ENCODE peak calls at places on chromosomes 12 and 14, in five cellular contexts. N, U, A, B and S are unnamed samples.
A peak's percentile ranks its signal among the peaks of the same experiment; 100 is the strongest.

GRCh38 chr12:78060186-78060585 is 229.5 kb downstream of the NAV3 start:
- DNase-seq in A (no peak), U (no peak), N (no peak), B (peak; percentile 45), S (no peak)

GRCh38 chr12:5242440-5242839 is 189.5 kb upstream of the NTF3 start:
- DNase-seq in U (no peak), N (no peak), B (no peak), A (no peak), S (no peak)

GRCh38 chr14:71399057-71399487 is 491.8 kb downstream of the PCNX1 start:
- DNase-seq in N (peak; percentile 83), A (no peak), B (no peak), U (no peak), S (no peak)

GRCh38 chr12:80607361-80608135 is 99.9 kb upstream of the MYF6 start:
- DNase-seq in A (no peak), N (no peak), B (no peak), U (no peak), S (no peak)

GRCh38 chr12:109680521-109681030 is 33.0 kb upstream of the FAM222A start:
- DNase-seq in U (no peak), N (no peak), A (no peak), B (no peak), S (peak; percentile 4)

GRCh38 chr14:61379639-61380184 is 58.3 kb downstream of the PRKCH start:
- DNase-seq in U (no peak), A (no peak), B (no peak), N (no peak), S (no peak)

GRCh38 chr12:132606927-132607326 is 3.5 kb downstream of the LRCOL1 start:
- DNase-seq in A (no peak), B (no peak), U (no peak), N (no peak), S (no peak)

GRCh38 chr14:80549141-80549540 is 337.8 kb upstream of the DIO2 start:
- DNase-seq in A (no peak), U (no peak), B (no peak), N (no peak), S (no peak)

GRCh38 chr12:29451886-29452285 is 45.6 kb downstream of the OVCH1 start:
- DNase-seq in B (no peak), A (no peak), U (no peak), N (no peak), S (no peak)

GRCh38 chr12:11014234-11014633 is 8.2 kb downstream of the TAS2R19 start:
- DNase-seq in U (no peak), N (no peak), A (no peak), B (peak; percentile 30), S (no peak)

GRCh38 chr12:5123921-5124320 is 80.2 kb downstream of the KCNA5 start:
- DNase-seq in A (no peak), U (no peak), N (no peak), B (peak; percentile 54), S (no peak)

GRCh38 chr14:29822430-29822709 is 105.3 kb downstream of the PRKD1 start:
- DNase-seq in U (no peak), A (no peak), N (no peak), B (no peak), S (no peak)

GRCh38 chr14:104531421-104532190 is 48.0 kb upstream of the C14orf180 start:
- DNase-seq in N (no peak), U (no peak), B (no peak), A (no peak), S (peak; percentile 15)

GRCh38 chr14:104318558-104319488 is 180.4 kb downstream of the KIF26A start:
- DNase-seq in A (no peak), U (peak; percentile 63), N (no peak), B (no peak), S (no peak)

GRCh38 chr14:88189840-88190191 is 133.3 kb downstream of the KCNK10 start:
- DNase-seq in B (no peak), N (no peak), U (no peak), A (no peak), S (no peak)

GRCh38 chr14:72781476-72782181 is 112.3 kb downstream of the DPF3 start:
- DNase-seq in B (peak; percentile 65), U (no peak), A (no peak), N (no peak), S (no peak)

GRCh38 chr12:87311206-87311605 is 718.0 kb downstream of the C12orf50 start:
- DNase-seq in N (no peak), A (no peak), U (no peak), B (no peak), S (no peak)

GRCh38 chr14:66104486-66104885 is 381.7 kb upstream of the CCDC196 start:
- DNase-seq in B (no peak), N (no peak), U (no peak), A (no peak), S (no peak)

GRCh38 chr14:54048311-54048710 is 91.7 kb upstream of the BMP4 start:
- DNase-seq in B (no peak), A (no peak), U (no peak), N (no peak), S (no peak)

GRCh38 chr12:108479364-108480070 is 35.6 kb upstream of the FICD start:
- DNase-seq in A (no peak), N (no peak), B (no peak), U (no peak), S (no peak)

GRCh38 chr12:104180389-104180788 is 35.2 kb upstream of the TXNRD1 start:
- DNase-seq in A (no peak), N (no peak), U (no peak), B (no peak), S (no peak)

GRCh38 chr14:71117839-71118743 is 210.8 kb downstream of the PCNX1 start:
- DNase-seq in A (no peak), N (no peak), B (peak; percentile 87), U (no peak), S (no peak)

GRCh38 chr12:34210183-34210582 is 187.9 kb downstream of the ALG10 start:
- DNase-seq in N (no peak), A (no peak), U (no peak), B (no peak), S (no peak)

GRCh38 chr12:107236824-107237467 is 143.6 kb upstream of the CRY1 start:
- DNase-seq in B (no peak), A (no peak), U (no peak), N (no peak), S (no peak)

GRCh38 chr14:98298481-98299227 is 973.3 kb downstream of the BCL11B start:
- DNase-seq in U (no peak), N (no peak), A (no peak), B (no peak), S (no peak)

GRCh38 chr14:73295198-73295796 is 58.0 kb downstream of the PAPLN start:
- DNase-seq in B (peak; percentile 30), U (no peak), A (no peak), N (no peak), S (no peak)

GRCh38 chr12:62247242-62247641 is 13.0 kb upstream of the USP15 start:
- DNase-seq in U (no peak), A (no peak), N (no peak), B (no peak), S (no peak)

GRCh38 chr12:122437656-122438121 is 15.2 kb upstream of the CLIP1 start:
- DNase-seq in N (no peak), U (no peak), B (peak; percentile 30), A (no peak), S (no peak)

DNA sequence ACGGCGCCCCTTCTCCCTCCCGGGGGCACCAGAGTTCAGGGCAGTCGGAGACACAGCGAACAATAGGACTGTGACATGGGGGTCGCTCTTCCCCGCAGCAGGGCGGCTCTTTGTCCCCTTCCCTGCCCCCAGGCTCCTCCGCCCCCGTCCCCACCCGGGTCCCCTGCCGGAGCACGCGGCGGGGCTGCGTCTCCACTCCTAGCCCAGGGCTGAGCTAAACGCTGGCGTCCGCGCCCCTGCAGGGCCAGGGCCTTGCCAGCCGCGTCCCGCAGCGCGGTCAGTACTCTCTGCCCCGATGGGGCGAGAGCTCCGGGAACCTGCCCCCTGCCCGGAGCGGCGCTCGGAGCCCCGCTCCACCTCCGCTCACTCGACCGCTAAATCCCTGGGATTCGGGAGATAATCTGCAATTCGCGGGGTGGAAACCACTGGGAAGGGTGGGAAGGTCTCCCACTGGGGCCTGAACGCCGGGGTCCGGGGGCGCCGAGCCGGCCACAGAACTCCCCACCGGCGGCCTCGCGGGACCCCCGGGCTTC is 825 bp upstream of the CCDC85C start:
- DNase-seq in U (peak; percentile 91), N (no peak), B (no peak), A (peak; percentile 26), S (no peak)
- TF ChIP-seq CTCF in U (no peak), N (no peak), B (peak; percentile 36), A (no peak), S (no peak)

GRCh38 chr12:124030008-124030407 is 57.0 kb downstream of the ZNF664 start:
- DNase-seq in B (no peak), A (no peak), N (no peak), U (no peak), S (no peak)

GRCh38 chr12:124026755-124027745 is 54.0 kb downstream of the ZNF664 start:
- DNase-seq in A (no peak), B (peak; percentile 86), N (no peak), U (no peak), S (no peak)

GRCh38 chr12:124027753-124028559 is 54.9 kb downstream of the ZNF664 start:
- DNase-seq in B (no peak), N (no peak), A (no peak), U (no peak), S (no peak)

GRCh38 chr12:124030510-124030909 is 57.5 kb downstream of the ZNF664 start:
- DNase-seq in N (no peak), B (peak; percentile 95), U (no peak), A (no peak), S (no peak)

GRCh38 chr12:124028560-124028935 is 55.5 kb downstream of the ZNF664 start:
- DNase-seq in B (no peak), A (no peak), U (no peak), N (no peak), S (no peak)
- TF ChIP-seq CTCF in B (no peak), A (no peak), U (no peak), N (no peak), S (no peak)

DNA sequence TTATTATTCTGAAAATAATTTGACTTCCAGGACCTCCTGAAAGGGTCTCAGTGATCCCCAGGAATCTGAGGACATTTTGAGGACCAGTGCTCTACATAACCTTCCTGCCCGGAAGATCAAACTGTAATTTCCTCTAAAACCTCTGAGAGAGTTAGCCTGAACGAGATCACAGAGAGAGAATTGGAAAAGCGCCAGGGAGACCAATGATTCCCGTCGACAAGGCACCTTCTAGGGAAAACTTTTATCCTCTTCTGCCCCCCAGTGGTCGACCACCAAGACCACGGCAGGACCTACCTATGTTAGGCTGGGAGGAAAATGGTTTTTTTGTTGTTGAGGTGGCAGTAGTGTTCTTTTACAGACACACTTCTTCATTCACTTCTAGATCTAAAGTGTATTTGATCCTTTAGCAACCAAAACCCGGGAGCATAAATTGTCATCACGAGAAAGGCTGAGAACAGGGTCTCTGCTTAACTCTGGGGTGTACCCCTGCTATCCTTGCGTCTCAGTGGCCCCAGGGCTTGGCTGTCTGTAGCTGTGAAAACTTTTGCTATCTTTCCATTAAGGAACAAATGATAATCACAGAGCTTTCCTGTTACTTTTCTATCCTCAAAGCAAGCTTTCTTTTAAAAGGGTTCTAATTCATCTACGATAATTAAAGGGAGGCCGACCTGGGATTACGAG is 62.9 kb upstream of the NID2 start:
- DNase-seq in B (peak; percentile 92), N (peak; percentile 4), A (peak; percentile 29), U (no peak), S (peak; percentile 82)
- TF ChIP-seq CTCF in B (peak; percentile 93), N (peak; percentile 33), A (no peak), U (peak; percentile 51), S (peak; percentile 73)

DNA sequence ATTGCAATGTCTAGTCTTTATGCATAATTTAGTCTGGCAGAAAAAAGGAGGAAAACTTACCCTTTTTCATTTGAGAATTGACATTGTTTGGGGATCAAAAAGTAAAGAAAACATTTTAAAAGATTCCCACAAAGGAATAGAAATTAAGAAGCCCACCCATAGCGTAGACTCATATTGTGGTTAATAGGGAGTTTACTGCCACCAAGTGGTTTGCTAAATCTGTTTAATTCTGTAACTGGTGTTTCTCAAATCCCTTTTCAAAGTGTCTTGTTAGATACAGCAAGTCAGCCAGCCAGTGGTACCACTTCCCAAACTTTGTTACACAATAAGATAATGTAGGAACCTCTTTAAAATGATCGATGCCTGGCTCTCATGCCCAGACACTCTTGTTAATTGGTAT is 180.3 kb downstream of the IPO8 start:
- DNase-seq in U (no peak), B (no peak), N (no peak), A (no peak), S (no peak)
- TF ChIP-seq CTCF in U (no peak), B (peak; percentile 22), N (no peak), A (no peak), S (no peak)